ENCODE peak calls at places on chromosomes 5 and 9, in five cellular contexts. R is dorsolateral prefrontal cortex, D is vagina, O is cardiac muscle cell, M is thoracic aorta. T is an unnamed sample.

GRCh38 chr9:123615381-123615780 is 259.4 kb downstream of the CRB2 start:
- DNase-seq in D (peak), R (no peak), M (no peak), O (no peak), T (no peak)

GRCh38 chr5:132016721-132017250 is 5.3 kb upstream of the ACSL6 start:
- DNase-seq in M (no peak), O (no peak), R (no peak), D (no peak), T (no peak)

GRCh38 chr5:28344803-28345433 is 1306.5 kb upstream of the CDH9 start:
- DNase-seq in R (no peak), M (no peak), D (no peak), O (peak), T (no peak)

GRCh38 chr5:76082790-76083554 is at the start of gene SV2C:
- DNase-seq in D (no peak), O (peak), R (no peak), M (no peak), T (no peak)

GRCh38 chr9:128143409-128144238 is 5.6 kb upstream of the LCN2 start:
- DNase-seq in D (no peak), O (no peak), M (no peak), R (no peak), T (no peak)

GRCh38 chr5:122009436-122009835 is 47.7 kb downstream of the SRFBP1 start:
- DNase-seq in O (no peak), M (no peak), R (no peak), D (no peak), T (no peak)

GRCh38 chr9:135043345-135043744 is 44.1 kb upstream of the OLFM1 start:
- DNase-seq in D (peak), M (no peak), R (no peak), O (no peak), T (no peak)

GRCh38 chr5:151005975-151006576 is 14.3 kb upstream of the GPX3 start:
- DNase-seq in M (no peak), O (peak), D (peak), R (no peak), T (no peak)

GRCh38 chr5:78367318-78367991 is 7.0 kb downstream of the SCAMP1 start:
- DNase-seq in D (no peak), O (no peak), M (no peak), R (no peak), T (no peak)

GRCh38 chr5:139462582-139463276 is at the start of gene ECSCR:
- DNase-seq in D (no peak), M (no peak), O (peak), R (no peak), T (no peak)

GRCh38 chr9:133658442-133659431 is 22.6 kb downstream of the DBH start:
- DNase-seq in M (no peak), D (no peak), R (no peak), O (peak), T (no peak)

GRCh38 chr5:18465833-18466681 is 831.8 kb downstream of the TAF11L14 start:
- DNase-seq in O (peak), M (no peak), R (peak), D (no peak), T (peak)

GRCh38 chr9:4297795-4298254 is 2.0 kb downstream of the GLIS3 start:
- DNase-seq in M (peak), O (peak), D (no peak), R (no peak), T (no peak)

GRCh38 chr5:149326611-149327010 is 18.7 kb upstream of the GRPEL2 start:
- DNase-seq in D (no peak), M (no peak), R (no peak), O (no peak), T (no peak)

GRCh38 chr5:149325894-149326293 is 19.4 kb upstream of the GRPEL2 start:
- DNase-seq in R (no peak), D (no peak), M (no peak), O (peak), T (no peak)

GRCh38 chr5:149323235-149324205 is 21.8 kb upstream of the GRPEL2 start:
- DNase-seq in D (no peak), R (no peak), M (no peak), O (peak), T (no peak)

GRCh38 chr5:149325166-149325735 is 20.0 kb upstream of the GRPEL2 start:
- DNase-seq in R (no peak), O (peak), M (no peak), D (no peak), T (no peak)

DNA sequence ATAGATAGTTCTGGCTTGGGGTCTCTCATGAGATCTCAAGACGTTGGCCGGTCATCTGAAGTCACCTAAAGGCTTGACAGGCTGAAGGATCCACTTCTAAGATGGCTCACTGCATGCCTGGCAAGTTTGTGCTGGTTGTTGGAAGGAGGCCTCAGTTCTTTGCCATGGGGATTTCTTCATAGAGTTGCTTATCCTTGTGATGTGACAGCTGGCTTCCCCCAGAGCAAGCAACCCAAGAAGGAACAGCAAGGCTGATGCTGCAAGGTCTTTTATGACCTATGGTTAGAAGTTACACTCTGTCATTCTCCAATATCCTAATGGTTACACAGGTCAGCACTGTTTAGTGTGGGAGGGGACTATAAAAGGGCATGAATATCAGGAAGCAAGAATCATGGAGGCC is 20.7 kb upstream of the GRPEL2 start:
- DNase-seq in M (no peak), D (no peak), O (peak), R (no peak), T (no peak)
- H3K4me3 ChIP-seq in M (no peak), D (no peak), O (no peak), R (no peak), T (no peak)

DNA sequence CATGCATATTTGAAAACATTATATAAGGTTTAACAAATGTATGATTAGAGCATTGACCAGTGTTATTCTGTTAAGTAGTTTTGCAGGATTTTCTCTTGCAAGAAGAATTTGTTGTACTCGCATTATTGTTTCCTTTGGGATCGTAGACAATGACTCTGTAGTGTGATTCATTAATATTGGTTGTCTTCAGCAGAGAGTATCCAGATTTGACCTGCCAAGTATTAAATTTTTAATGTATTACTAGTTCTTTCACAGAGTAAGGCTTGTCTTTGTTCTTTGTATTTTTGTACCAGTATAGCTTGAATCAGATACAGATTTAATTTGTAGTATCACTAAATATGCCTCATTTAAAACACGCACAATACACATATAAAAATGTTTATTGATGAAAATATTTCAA is 155.1 kb downstream of the PBX3 start:
- DNase-seq in D (no peak), M (no peak), R (no peak), O (no peak), T (no peak)
- H3K4me3 ChIP-seq in D (no peak), M (no peak), R (no peak), O (no peak), T (no peak)

DNA sequence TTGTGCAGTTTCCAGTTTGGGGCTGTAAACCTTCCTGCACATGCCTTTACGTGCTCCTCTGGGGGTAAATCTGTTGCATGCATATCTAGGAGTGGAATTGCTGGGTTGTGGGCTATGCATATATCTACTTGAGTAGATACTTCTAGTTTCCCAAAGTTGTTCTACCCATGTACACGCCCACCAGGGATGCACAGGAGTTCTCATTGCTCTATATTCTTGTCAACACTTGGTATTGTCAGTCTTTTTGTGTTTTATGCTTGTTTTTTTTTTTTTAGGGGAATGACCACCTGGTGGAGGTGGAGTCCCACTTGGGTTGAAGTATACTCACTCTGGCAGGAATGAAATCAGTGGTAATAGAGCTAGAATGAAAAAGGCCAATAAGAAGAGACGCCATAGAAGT is 23.0 kb downstream of the FOXE1 start:
- DNase-seq in O (no peak), D (no peak), M (no peak), R (no peak), T (no peak)
- H3K4me3 ChIP-seq in O (no peak), D (no peak), M (no peak), R (no peak), T (no peak)

GRCh38 chr9:121943463-121943862 is 149.6 kb downstream of the TTLL11 start:
- DNase-seq in R (no peak), D (no peak), O (no peak), M (no peak), T (no peak)
- H3K4me3 ChIP-seq in R (no peak), D (no peak), O (no peak), M (no peak), T (no peak)

GRCh38 chr9:85408494-85408893 is 333.3 kb downstream of the AGTPBP1 start:
- DNase-seq in O (no peak), R (no peak), M (no peak), D (no peak), T (peak)

GRCh38 chr9:85401998-85402397 is 339.8 kb downstream of the AGTPBP1 start:
- DNase-seq in R (no peak), O (no peak), D (no peak), M (no peak), T (peak)

GRCh38 chr9:85402541-85402940 is 339.2 kb downstream of the AGTPBP1 start:
- DNase-seq in O (no peak), R (no peak), D (no peak), M (no peak), T (no peak)

DNA sequence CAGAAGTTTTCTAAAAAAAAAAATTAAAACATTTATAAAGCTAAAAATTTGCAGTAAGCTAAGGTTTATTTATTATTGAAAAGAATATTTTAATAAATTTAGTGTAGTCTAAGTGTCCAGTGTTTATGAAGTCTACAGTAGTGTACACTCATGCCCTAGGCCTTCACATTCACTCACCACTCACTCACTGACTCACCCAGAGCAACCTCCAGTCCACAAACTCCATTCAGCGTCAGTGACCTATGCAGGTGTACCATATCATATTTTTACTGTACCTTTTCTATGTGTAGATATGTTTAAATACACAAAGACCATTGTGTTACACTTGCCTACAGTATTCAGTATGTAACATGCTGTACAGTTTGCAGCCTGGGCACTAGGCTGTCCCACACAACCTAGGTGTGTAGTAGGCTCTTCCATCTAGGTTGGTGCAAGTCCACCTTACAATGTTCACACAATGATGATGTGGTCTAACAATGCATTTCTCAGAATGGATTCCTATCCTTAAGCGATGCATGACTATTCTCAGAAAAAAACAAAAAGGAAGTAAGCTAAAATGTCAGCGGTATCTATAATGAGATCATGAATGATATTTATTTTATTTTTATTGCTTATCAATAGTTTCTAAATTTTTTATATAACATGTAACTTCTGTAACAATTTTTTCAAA is 336.7 kb downstream of the AGTPBP1 start:
- DNase-seq in O (no peak), R (no peak), D (no peak), M (no peak), T (no peak)
- H3K4me3 ChIP-seq in O (no peak), R (no peak), D (no peak), M (no peak), T (no peak)

DNA sequence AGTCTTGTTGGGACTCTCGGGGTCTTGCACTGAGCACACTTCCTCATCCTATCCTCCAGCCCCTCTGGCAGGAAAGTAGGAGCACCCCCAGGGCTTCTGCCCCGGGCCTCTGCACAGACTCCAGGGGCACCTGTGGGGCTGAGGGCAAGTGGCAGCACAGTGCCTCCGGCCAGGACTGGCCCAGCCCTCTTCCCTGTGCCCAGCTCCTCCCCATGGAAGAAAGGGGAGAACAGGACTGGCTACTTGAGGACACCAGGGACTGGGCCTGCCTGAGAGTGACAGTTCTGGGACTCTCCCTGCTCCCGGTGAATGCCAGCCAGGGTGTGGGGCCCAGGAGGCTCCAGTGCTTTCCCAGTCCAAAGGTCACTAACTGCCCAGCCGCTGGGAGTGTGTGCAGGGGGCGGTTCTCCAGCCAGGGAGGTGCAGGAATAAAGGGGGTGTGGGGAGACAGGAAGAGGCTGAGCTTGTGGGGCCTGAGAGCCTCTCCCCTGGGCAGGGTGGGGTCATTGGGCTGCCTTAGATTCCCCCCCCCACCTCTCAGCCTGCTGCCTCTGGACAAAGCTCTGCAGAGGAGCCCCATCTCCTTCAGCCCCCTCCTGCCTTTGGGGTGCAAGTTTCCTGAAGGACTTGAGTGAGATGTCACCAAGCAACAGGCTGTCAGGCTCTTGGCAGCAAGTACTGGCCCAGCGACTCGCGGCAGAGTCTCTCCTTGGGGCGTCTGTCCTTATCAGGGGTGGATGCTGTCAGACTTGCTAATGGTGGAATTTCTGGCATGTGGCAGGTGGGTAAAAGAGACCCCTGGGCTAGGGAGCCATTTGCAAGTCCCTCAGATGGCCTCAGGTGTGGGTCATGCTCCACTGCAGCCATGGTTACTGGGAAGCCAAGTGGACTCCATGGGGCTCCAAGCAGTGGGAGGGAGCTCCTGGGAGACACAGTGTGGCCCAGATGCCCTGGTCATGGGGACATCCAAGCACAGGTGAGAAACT is 19.1 kb upstream of the JADE2 start:
- DNase-seq in D (no peak), M (no peak), O (peak), R (no peak), T (peak)
- H3K4me3 ChIP-seq in D (peak), M (no peak), O (no peak), R (no peak), T (no peak)

GRCh38 chr9:95049761-95050160 is 267.7 kb downstream of the FANCC start:
- DNase-seq in M (no peak), D (no peak), R (no peak), O (peak), T (no peak)
- H3K4me3 ChIP-seq in M (peak), D (peak), R (peak), O (peak), T (no peak)

GRCh38 chr5:73204302-73204701 is 31.3 kb downstream of the TMEM174 start:
- DNase-seq in M (no peak), D (no peak), R (no peak), O (no peak), T (no peak)
- H3K4me3 ChIP-seq in M (no peak), D (no peak), R (no peak), O (no peak), T (no peak)

T was measured in LNCaP clone FGC.